ENCODE peak calls at places on chromosomes 5 and 9, in eight cellular contexts. Y is PC-3, U is IMR-90, E is keratinocyte, N is mesendoderm, Q is fibroblast of lung, T is GM12878, M is colonic mucosa. J is an unnamed sample.

GRCh38 chr9:91474656-91475055 is 51.0 kb upstream of the NFIL3 start:
- DNase-seq in Y (peak; percentile 47), U (peak; percentile 73), E (no peak), N (no peak), Q (peak; percentile 67), T (no peak), M (no peak), J (no peak)

GRCh38 chr9:115694014-115694413 is 459.6 kb upstream of the PAPPA start:
- DNase-seq in Y (peak; percentile 61), U (peak; percentile 93), E (no peak), N (peak; percentile 85), Q (peak; percentile 95), T (no peak), M (no peak), J (peak; percentile 96)

GRCh38 chr9:34633166-34633565 is 4.3 kb upstream of the ARID3C start:
- DNase-seq in Y (no peak), U (no peak), E (no peak), N (no peak), Q (no peak), T (no peak), M (no peak), J (no peak)

GRCh38 chr5:180798193-180798592 is 4.4 kb downstream of the MGAT1 start:
- DNase-seq in Y (no peak), U (no peak), E (no peak), N (no peak), Q (no peak), T (no peak), M (no peak), J (no peak)

GRCh38 chr5:13212843-13213242 is 731.6 kb downstream of the DNAH5 start:
- DNase-seq in Y (no peak), U (no peak), E (no peak), N (no peak), Q (no peak), T (no peak), M (no peak), J (no peak)

GRCh38 chr9:249025-249424 is 34.4 kb downstream of the DOCK8 start:
- DNase-seq in Y (peak; percentile 44), U (no peak), E (no peak), N (no peak), Q (no peak), T (no peak), M (no peak), J (no peak)

GRCh38 chr5:180105827-180106312 is 34.3 kb upstream of the RNF130 start:
- DNase-seq in Y (no peak), U (no peak), E (no peak), N (no peak), Q (peak; percentile 28), T (no peak), M (no peak), J (no peak)

GRCh38 chr5:9170026-9170425 is 375.8 kb downstream of the SEMA5A start:
- DNase-seq in Y (peak; percentile 36), U (peak; percentile 35), E (no peak), N (no peak), Q (peak; percentile 22), T (no peak), M (no peak), J (no peak)

GRCh38 chr5:176732736-176733585 is 77.4 kb upstream of the UNC5A start:
- DNase-seq in Y (no peak), U (no peak), E (no peak), N (no peak), Q (no peak), T (no peak), M (no peak), J (no peak)

GRCh38 chr9:129282308-129283211 is 104.5 kb upstream of the IER5L start:
- DNase-seq in Y (no peak), U (no peak), E (no peak), N (no peak), Q (no peak), T (no peak), M (no peak), J (no peak)

GRCh38 chr5:158236511-158237335 is 377.8 kb upstream of the CLINT1 start:
- DNase-seq in Y (no peak), U (no peak), E (no peak), N (no peak), Q (no peak), T (no peak), M (no peak), J (peak; percentile 25)

GRCh38 chr5:158235159-158235547 is 376.2 kb upstream of the CLINT1 start:
- DNase-seq in Y (no peak), U (no peak), E (no peak), N (no peak), Q (no peak), T (no peak), M (no peak), J (no peak)

GRCh38 chr5:158234323-158235158 is 375.6 kb upstream of the CLINT1 start:
- DNase-seq in Y (no peak), U (no peak), E (no peak), N (peak; percentile 19), Q (peak; percentile 67), T (no peak), M (no peak), J (peak; percentile 15)

GRCh38 chr5:158233735-158234322 is 374.9 kb upstream of the CLINT1 start:
- DNase-seq in Y (no peak), U (no peak), E (no peak), N (no peak), Q (peak; percentile 20), T (no peak), M (no peak), J (peak; percentile 9)
- H3K9ac ChIP-seq in Y (no peak overlapping the region), U (no peak overlapping the region), E (no peak overlapping the region), N (no peak overlapping the region), Q (no peak overlapping the region), T (no peak overlapping the region), M (no peak overlapping the region), J (no peak overlapping the region)

GRCh38 chr5:57102905-57103255 is 71.0 kb upstream of the GPBP1 start:
- DNase-seq in Y (no peak), U (no peak), E (no peak), N (no peak), Q (no peak), T (no peak), M (peak; percentile 28), J (no peak)
- H3K4me3 ChIP-seq in Y (no peak overlapping the region), U (no peak overlapping the region), E (no peak overlapping the region), N (no peak overlapping the region), Q (no peak overlapping the region), T (no peak overlapping the region), M (no peak overlapping the region), J (no peak overlapping the region)

DNA sequence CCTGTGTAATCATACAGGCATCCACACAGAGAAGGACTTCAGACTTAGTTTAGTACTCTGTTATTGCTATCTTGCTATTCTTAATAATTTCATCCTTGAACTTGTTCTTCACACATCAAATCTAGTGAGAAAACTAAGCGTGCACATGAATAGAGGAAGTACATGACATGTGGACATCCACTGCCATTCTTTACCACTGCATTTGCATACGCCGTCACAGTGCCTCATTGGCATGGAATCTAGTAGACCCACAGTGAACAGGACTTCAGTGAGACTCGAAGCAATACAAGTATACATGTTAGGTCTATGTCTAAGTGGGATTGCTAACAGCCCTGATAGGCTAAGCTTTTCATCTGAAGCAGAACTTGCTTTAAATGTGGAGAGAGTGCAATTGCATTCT is 592.1 kb downstream of the TLE4 start:
- DNase-seq in Y (no peak), U (no peak), E (no peak), N (no peak), Q (no peak), T (no peak), M (no peak), J (no peak)
- H3K9ac ChIP-seq in Y (no peak overlapping the region), U (no peak overlapping the region), E (no peak overlapping the region), N (no peak overlapping the region), Q (no peak overlapping the region), T (no peak overlapping the region), M (no peak overlapping the region), J (no peak overlapping the region)

GRCh38 chr5:42596817-42597216 is 159.8 kb upstream of the CCDC152 start:
- DNase-seq in Y (peak; percentile 19), U (no peak), E (no peak), N (no peak), Q (no peak), T (no peak), M (no peak), J (no peak)
- H3K4me3 ChIP-seq in Y (no peak overlapping the region), U (no peak overlapping the region), E (no peak overlapping the region), N (no peak overlapping the region), Q (no peak overlapping the region), T (no peak overlapping the region), M (no peak overlapping the region), J (no peak overlapping the region)

DNA sequence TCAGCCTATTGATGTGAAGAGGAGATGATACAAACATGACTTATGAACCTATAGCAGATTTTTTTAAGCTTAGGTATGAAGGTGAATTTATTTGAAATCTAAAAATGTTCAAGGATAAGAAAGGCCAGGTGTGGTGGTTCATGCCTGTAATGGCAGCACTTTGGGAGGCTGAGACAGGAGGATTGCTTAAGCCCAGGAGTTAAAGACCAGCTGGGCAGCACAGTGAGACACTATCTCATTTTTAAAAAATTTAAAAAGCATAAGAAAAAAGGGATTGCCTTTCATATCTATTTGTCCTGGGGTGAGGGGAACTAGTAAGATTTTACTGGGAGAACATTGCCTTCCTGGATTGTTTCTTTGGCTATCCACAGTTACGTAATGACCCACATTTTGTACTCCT is 40.8 kb upstream of the SRP19 start:
- DNase-seq in Y (no peak), U (no peak), E (no peak), N (no peak), Q (no peak), T (no peak), M (no peak), J (no peak)
- H3K9ac ChIP-seq in Y (no peak overlapping the region), U (no peak overlapping the region), E (no peak overlapping the region), N (no peak overlapping the region), Q (no peak overlapping the region), T (no peak overlapping the region), M (no peak overlapping the region), J (no peak overlapping the region)

DNA sequence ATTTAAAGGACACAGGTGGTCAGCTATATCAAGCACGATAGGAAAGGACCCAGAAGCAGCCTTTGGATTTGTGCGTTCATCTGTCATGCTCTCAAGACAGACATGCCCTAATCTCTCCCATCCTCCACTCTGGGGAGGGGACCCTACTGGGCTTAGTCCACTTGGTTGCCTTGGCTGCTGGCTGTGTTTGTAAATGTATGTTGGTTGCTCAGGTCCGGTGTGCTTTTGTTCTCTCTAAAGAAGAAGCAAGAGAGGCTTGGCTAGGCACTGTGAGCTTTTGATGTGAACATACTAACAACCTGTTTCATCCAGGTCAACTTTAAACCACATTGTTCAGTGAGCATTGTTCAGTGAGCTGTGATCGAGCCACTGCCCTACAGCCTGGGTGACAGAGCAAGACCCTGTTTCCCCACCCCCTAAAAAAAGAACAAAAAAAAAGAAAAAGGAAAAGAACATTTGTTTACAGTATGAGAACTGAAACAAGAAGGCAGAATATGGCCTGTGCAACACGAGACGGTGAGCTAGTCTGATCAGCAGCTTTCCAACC is 228.2 kb downstream of the ARHGAP26 start:
- DNase-seq in Y (no peak), U (no peak), E (no peak), N (peak; percentile 27), Q (no peak), T (peak; percentile 62), M (no peak), J (no peak)
- H3K4me3 ChIP-seq in Y (no peak overlapping the region), U (no peak overlapping the region), E (no peak overlapping the region), N (no peak overlapping the region), Q (no peak overlapping the region), T (no peak overlapping the region), M (no peak overlapping the region), J (no peak overlapping the region)

DNA sequence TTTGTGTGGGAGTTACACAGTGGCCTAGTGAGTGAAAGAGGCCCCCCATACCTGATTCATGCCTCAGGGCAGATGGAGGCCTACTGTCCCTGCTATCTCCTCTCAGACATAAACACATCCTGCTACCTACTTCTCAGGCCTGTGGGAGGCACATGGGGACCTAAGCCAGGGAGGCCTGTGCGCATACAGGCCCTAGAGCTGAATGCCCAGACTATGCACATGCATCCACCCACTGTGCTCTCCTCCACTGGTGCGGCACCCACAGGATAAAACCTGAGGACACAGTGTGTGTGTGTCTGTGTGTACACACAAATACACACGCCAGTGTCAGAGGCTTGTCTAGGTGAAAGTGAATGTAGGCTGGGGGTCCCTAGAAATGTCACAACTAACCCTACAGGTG is 1.4 kb downstream of the PAX5 start:
- DNase-seq in Y (no peak), U (no peak), E (no peak), N (no peak), Q (no peak), T (no peak), M (no peak), J (no peak)
- H3K9ac ChIP-seq in Y (no peak overlapping the region), U (no peak overlapping the region), E (no peak overlapping the region), N (no peak overlapping the region), Q (no peak overlapping the region), T (peak overlapping the region; percentile 90), M (no peak overlapping the region), J (no peak overlapping the region)

J was measured in adipocyte.